ENCODE peak calls at places on chromosomes 13 and 19, in eight cellular contexts. M is endothelial cell of umbilical vein, Y is transverse colon, X is stomach, F is suprapubic skin, I is sigmoid colon, J is breast epithelium, K is Panc1. P is an unnamed sample. For H3K4me1, the result is how much of the 10 kb centered on the place peaks cover.

GRCh38 chr13:58472483-58472882 is 840.9 kb downstream of the PCDH17 start:
- DNase-seq in X (no peak), K (no peak), Y (no peak), I (no peak), F (no peak), J (no peak), M (peak), P (no peak)

GRCh38 chr13:95226051-95226450 is 75.2 kb downstream of the ABCC4 start:
- DNase-seq in J (no peak), X (no peak), K (no peak), I (no peak), F (no peak), M (no peak), Y (no peak), P (no peak)

GRCh38 chr13:66312312-66313087 is 917.6 kb downstream of the PCDH9 start:
- DNase-seq in X (peak), M (peak), J (no peak), K (peak), Y (peak), I (no peak), F (no peak), P (no peak)

GRCh38 chr13:29454931-29455481 is 140.5 kb downstream of the SLC7A1 start:
- DNase-seq in M (peak), X (no peak), I (no peak), Y (no peak), K (no peak), F (no peak), J (peak), P (peak)

GRCh38 chr19:13918726-13919411 is 12.9 kb downstream of the CC2D1A start:
- DNase-seq in X (no peak), F (no peak), J (no peak), Y (no peak), K (no peak), I (no peak), M (no peak), P (peak)

GRCh38 chr19:4093643-4094175 is 27.0 kb upstream of the ZBTB7A start:
- DNase-seq in J (no peak), M (no peak), I (no peak), X (no peak), K (no peak), F (no peak), Y (no peak), P (no peak)

GRCh38 chr13:51246411-51247298 is 24.5 kb downstream of the FAM124A start:
- DNase-seq in J (peak), Y (peak), I (peak), X (no peak), M (no peak), K (no peak), F (no peak), P (no peak)

GRCh38 chr13:95497307-95497943 is 55.1 kb upstream of the CLDN10 start:
- DNase-seq in J (peak), I (no peak), F (no peak), M (peak), X (no peak), Y (no peak), K (no peak), P (no peak)

GRCh38 chr13:30318026-30318425 is 10.7 kb upstream of the KATNAL1 start:
- DNase-seq in I (no peak), J (no peak), X (no peak), Y (no peak), K (no peak), M (no peak), F (no peak), P (no peak)

GRCh38 chr19:35107541-35107939 is 8.1 kb upstream of the FXYD3 start:
- DNase-seq in M (no peak), K (no peak), J (peak), F (no peak), I (peak), X (peak), Y (peak), P (no peak)

GRCh38 chr13:112532837-112533745 is 54.9 kb downstream of the TUBGCP3 start:
- DNase-seq in M (no peak), K (no peak), I (no peak), X (no peak), J (no peak), Y (no peak), F (no peak), P (no peak)

GRCh38 chr13:35596299-35596698 is 119.8 kb upstream of the MAB21L1 start:
- DNase-seq in J (no peak), K (no peak), F (no peak), X (no peak), Y (no peak), M (no peak), I (no peak), P (no peak)

GRCh38 chr13:23923031-23923430 is 25.7 kb upstream of the C1QTNF9B start:
- DNase-seq in F (no peak), X (no peak), J (no peak), K (no peak), M (no peak), Y (no peak), I (no peak), P (no peak)

GRCh38 chr13:99322297-99323103 is 15.3 kb upstream of the GPR183 start:
- DNase-seq in I (no peak), J (no peak), F (no peak), M (peak), X (no peak), Y (no peak), K (no peak), P (no peak)

GRCh38 chr19:34082289-34083077 is 89.8 kb upstream of the LSM14A start:
- DNase-seq in Y (no peak), M (no peak), K (no peak), F (no peak), J (no peak), X (no peak), I (no peak), P (peak)

GRCh38 chr19:13055213-13056051 is 47.2 kb downstream of the LYL1 start:
- DNase-seq in F (peak), J (peak), Y (peak), M (peak), I (peak), X (peak), K (no peak), P (peak)

GRCh38 chr19:12237143-12237839 is 57.4 kb downstream of the ZNF44 start:
- DNase-seq in M (no peak), F (no peak), I (no peak), J (no peak), X (no peak), K (no peak), Y (no peak), P (peak)

GRCh38 chr13:57253551-57253950 is 86.6 kb downstream of the PRR20E start:
- DNase-seq in X (no peak), I (no peak), K (no peak), J (no peak), F (no peak), Y (no peak), M (no peak), P (no peak)

GRCh38 chr13:30027569-30028455 is 177.4 kb upstream of the UBL3 start:
- DNase-seq in K (no peak), I (no peak), F (no peak), X (no peak), M (peak), J (no peak), Y (no peak), P (no peak)

GRCh38 chr13:47798906-47799305 is 202.2 kb downstream of the SUCLA2 start:
- DNase-seq in Y (no peak), M (no peak), K (no peak), F (no peak), X (no peak), I (no peak), J (no peak), P (peak)

GRCh38 chr19:53156888-53157287 is 2.0 kb downstream of the ZNF347 start:
- DNase-seq in J (no peak), F (no peak), I (no peak), X (no peak), Y (no peak), K (no peak), M (no peak), P (no peak)

GRCh38 chr13:101384929-101385328 is 31.4 kb downstream of the NALCN start:
- DNase-seq in J (no peak), F (no peak), Y (no peak), M (no peak), X (no peak), K (no peak), I (no peak), P (no peak)

GRCh38 chr13:62294210-62294609 is 878.6 kb upstream of the PCDH20 start:
- DNase-seq in I (no peak), J (no peak), M (no peak), K (no peak), Y (no peak), F (no peak), X (no peak), P (no peak)

GRCh38 chr19:8146877-8147575 is 2.4 kb downstream of the FBN3 start:
- DNase-seq in K (no peak), X (no peak), I (no peak), F (no peak), Y (no peak), M (no peak), J (no peak), P (no peak)

GRCh38 chr13:94825507-94825906 is 113.2 kb upstream of the SOX21 start:
- DNase-seq in F (no peak), X (peak), J (peak), Y (peak), M (no peak), K (no peak), I (peak), P (peak)

GRCh38 chr13:26587251-26587650 is 29.8 kb downstream of the WASF3 start:
- DNase-seq in Y (no peak), K (no peak), M (peak), I (no peak), X (no peak), F (no peak), J (no peak), P (no peak)

GRCh38 chr13:113302940-113303339 is 5.9 kb downstream of the LAMP1 start:
- DNase-seq in I (no peak), J (no peak), Y (no peak), K (no peak), M (no peak), F (no peak), X (no peak), P (no peak)

GRCh38 chr19:35045667-35046300 is 4.3 kb downstream of the HPN start:
- DNase-seq in M (peak), J (no peak), F (no peak), Y (no peak), I (no peak), X (no peak), K (no peak), P (peak)

GRCh38 chr13:35744566-35745203 is 268.2 kb upstream of the MAB21L1 start:
- DNase-seq in M (no peak), Y (no peak), F (no peak), I (no peak), K (no peak), X (no peak), J (no peak), P (no peak)

DNA sequence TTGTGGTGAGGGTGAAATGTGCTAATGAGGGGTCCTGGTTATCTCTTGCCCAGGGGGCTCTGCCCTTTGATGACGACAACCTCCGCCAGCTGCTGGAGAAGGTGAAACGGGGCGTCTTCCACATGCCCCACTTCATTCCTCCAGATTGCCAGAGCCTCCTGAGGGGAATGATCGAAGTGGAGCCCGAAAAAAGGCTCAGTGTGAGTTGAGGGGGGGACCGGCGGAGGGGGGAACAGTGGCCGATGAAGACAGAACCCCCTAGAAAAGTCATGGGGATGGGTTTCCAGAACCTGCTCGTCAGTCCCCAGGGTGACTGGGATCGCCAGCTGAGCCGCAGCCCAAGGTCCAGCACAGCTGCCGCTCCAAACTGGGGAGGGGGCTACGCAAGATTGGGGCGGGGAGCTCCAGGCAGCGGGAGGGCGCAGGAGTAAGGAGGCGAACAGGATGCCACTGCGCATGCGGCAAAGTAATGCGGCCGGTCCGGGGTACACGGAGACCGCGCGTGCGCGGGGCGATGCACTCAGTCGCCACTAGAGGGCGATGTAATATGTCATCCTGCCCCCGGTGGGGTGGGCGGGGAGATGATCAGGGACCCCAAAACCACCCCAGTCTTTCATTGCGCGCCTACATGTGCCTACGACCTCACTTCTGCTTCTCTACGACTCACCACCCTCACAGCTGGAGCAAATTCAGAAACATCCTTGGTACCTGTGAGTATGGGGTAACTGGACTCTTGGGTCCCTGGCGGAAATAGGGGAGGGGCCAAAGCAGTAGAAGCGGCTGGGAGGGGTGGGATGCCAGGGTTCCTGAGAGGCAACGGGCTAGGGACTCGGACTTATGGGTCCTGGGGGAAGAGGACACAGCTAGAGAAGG is 17.9 kb downstream of the BRSK1 start:
- DNase-seq in M (peak), X (peak), J (peak), F (peak), Y (peak), K (peak), I (peak), P (peak)
- TF ChIP-seq POLR2AphosphoS5 in M (no peak), X (peak), J (peak), F (no peak), Y (no peak), K (peak), I (peak), P (no peak)

GRCh38 chr19:2171349-2172145 is 7.8 kb downstream of the DOT1L start:
- DNase-seq in J (no peak), K (no peak), M (no peak), Y (peak), F (no peak), I (no peak), X (peak), P (peak)

GRCh38 chr19:2170219-2170618 is 6.5 kb downstream of the DOT1L start:
- DNase-seq in K (no peak), M (no peak), I (no peak), Y (no peak), F (no peak), X (no peak), J (no peak), P (no peak)

GRCh38 chr19:2173388-2173787 is 9.7 kb downstream of the DOT1L start:
- DNase-seq in X (no peak), M (no peak), Y (no peak), K (no peak), I (no peak), F (no peak), J (no peak), P (no peak)

GRCh38 chr19:2168619-2169424 is 5.1 kb downstream of the DOT1L start:
- DNase-seq in Y (peak), K (peak), J (peak), M (peak), F (peak), X (peak), I (peak), P (no peak)

DNA sequence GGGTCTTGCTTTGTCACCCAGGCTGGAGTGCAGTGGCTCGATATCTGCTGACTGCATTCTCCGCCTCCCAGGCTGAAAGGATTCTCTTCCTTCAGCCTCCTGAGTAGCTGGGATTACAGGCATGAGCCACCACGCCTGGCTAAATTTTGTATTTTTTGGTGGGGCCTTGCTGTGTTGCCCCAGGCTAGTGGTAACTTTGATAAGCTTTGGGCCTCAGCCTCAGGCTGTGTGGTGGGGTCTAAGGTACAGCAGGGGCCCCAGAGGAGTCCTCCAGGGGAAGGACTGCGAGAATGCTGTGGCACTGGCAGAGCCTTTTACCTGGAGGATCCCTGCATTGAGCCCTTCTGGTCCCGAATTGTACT is 7.2 kb downstream of the DOT1L start:
- DNase-seq in I (no peak), F (no peak), J (no peak), X (no peak), Y (no peak), M (no peak), K (no peak), P (no peak)
- H3K4me1 ChIP-seq in I (half or more), F (half or more), J (under half), X (half or more), Y (half or more), M (under half), K (under half), P (under half)

DNA sequence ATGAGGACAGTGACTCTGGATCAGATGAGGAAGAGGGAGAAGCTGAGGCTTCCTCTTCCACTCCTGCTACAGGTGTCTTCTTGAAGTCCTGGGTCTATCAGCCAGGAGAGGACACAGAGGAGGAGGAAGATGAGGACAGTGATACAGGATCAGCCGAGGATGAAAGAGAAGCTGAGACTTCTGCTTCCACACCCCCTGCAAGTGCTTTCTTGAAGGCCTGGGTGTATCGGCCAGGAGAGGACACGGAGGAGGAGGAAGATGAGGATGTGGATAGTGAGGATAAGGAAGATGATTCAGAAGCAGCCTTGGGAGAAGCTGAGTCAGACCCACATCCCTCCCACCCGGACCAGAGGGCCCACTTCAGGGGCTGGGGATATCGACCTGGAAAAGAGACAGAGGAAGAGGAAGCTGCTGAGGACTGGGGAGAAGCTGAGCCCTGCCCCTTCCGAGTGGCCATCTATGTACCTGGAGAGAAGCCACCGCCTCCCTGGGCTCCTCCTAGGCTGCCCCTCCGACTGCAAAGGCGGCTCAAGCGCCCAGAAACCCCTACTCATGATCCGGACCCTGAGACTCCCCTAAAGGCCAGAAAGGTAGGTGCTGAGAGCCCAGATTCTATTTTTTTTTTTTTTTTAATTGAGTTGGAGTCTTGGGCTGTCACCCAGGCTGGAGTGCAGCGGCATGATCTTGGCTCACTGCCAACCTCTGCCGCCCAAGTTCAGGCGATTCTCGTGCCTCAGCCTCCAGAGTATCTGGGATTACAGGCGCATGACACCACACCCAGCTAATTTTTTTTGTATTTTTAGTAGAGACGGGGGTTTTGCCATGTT is 2.3 kb downstream of the PPP1R15A start:
- DNase-seq in I (no peak), K (no peak), M (peak), Y (peak), X (peak), J (no peak), F (no peak), P (no peak)
- TF ChIP-seq POLR2AphosphoS5 in I (peak), K (peak), M (peak), Y (peak), X (no peak), J (no peak), F (peak), P (no peak)

GRCh38 chr19:2039082-2039958 is 11.7 kb downstream of the MKNK2 start:
- DNase-seq in J (no peak), F (peak), Y (no peak), X (no peak), I (peak), K (no peak), M (no peak), P (no peak)

GRCh38 chr19:2039959-2040646 is 10.9 kb downstream of the MKNK2 start:
- DNase-seq in F (peak), I (peak), X (no peak), K (no peak), J (no peak), M (no peak), Y (no peak), P (no peak)

GRCh38 chr19:2041436-2041685 is 9.7 kb downstream of the MKNK2 start:
- DNase-seq in F (no peak), Y (no peak), K (no peak), X (no peak), I (no peak), J (no peak), M (no peak), P (no peak)

GRCh38 chr19:2041686-2042484 is 9.2 kb downstream of the MKNK2 start:
- DNase-seq in M (peak), Y (peak), J (peak), X (peak), F (peak), I (peak), K (no peak), P (peak)

DNA sequence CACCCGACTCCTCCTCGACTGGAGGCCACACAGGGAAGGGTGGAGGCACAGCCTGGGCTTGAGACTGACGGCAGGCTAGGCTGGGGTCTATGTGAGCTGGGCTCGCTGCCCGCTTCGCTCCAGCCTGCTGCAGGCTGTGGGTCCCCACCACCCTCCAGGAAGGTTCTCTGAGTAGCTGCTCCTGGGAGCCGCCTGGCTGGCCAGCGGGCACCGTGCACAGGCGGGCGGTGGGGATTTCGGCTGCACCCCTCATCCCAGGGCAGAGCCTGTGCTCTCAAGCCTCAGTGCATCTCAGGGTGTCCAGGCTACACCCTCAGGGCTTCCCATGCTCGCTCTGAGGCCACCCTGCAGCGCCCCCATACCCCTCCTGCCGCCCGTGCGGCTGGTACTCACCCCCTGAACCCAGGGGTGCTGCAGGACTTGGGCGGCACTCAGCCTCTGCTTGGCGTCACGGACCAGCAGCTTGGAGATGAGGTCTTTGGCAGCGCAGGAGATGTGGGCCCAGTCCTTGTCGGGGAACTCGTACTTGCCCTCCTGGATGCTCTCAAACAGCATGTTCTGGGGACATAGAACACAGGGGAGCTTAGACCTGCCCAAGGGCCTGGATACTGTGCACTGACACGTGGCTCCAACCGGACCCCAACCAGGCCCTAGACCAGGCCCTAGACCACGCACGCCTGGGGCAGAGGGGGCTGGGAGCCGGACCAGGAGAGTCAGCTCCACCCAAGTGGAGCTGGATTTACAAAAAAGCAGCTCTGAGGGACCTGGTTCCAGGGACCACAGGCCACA is 10.2 kb downstream of the MKNK2 start:
- DNase-seq in I (peak), F (peak), Y (no peak), X (no peak), K (no peak), J (no peak), M (no peak), P (no peak)
- H3K4me1 ChIP-seq in I (half or more), F (half or more), Y (under half), X (half or more), K (under half), J (under half), M (under half), P (under half)

GRCh38 chr19:46621191-46622117 is 3.4 kb downstream of the PTGIR start:
- DNase-seq in J (no peak), X (no peak), I (no peak), Y (no peak), K (no peak), F (no peak), M (no peak), P (peak)
- TF ChIP-seq POLR2AphosphoS5 in J (no peak), X (no peak), I (no peak), Y (no peak), K (no peak), F (no peak), M (no peak), P (no peak)

GRCh38 chr19:44749994-44750393 is 1.5 kb downstream of the BCL3 start:
- DNase-seq in X (no peak), F (no peak), K (no peak), Y (no peak), M (no peak), J (no peak), I (no peak), P (no peak)
- H3K4me1 ChIP-seq in X (half or more), F (half or more), K (under half), Y (half or more), M (under half), J (under half), I (half or more), P (under half)

P was measured in GM23338.